ENCODE peak calls at places on chromosomes 16 and 17, in eight cellular contexts. S, Y, O, D, Q, I, M and L are unnamed samples.

GRCh38 chr17:61299517-61300513 is 99.8 kb upstream of the TBX2 start:
- DNase-seq in S (no peak), Y (no peak), O (peak; percentile 55), D (no peak), Q (no peak), I (no peak), M (no peak), L (no peak)

GRCh38 chr16:68229431-68230175 is 6.3 kb downstream of the ESRP2 start:
- DNase-seq in S (no peak), Y (no peak), O (peak; percentile 69), D (peak; percentile 77), Q (peak; percentile 65), I (peak; percentile 63), M (peak; percentile 64), L (peak; percentile 58)

GRCh38 chr17:59762022-59762825 is 54.8 kb downstream of the VMP1 start:
- DNase-seq in S (peak; percentile 75), Y (no peak), O (no peak), D (no peak), Q (peak; percentile 89), I (no peak), M (no peak), L (no peak)

GRCh38 chr17:19538095-19539039 is 4.7 kb downstream of the SLC47A1 start:
- DNase-seq in S (no peak), Y (no peak), O (no peak), D (no peak), Q (no peak), I (no peak), M (peak; percentile 93), L (no peak)

GRCh38 chr17:78252111-78252634 is 20.7 kb downstream of the TMEM235 start:
- DNase-seq in S (no peak), Y (no peak), O (no peak), D (no peak), Q (no peak), I (no peak), M (no peak), L (no peak)

GRCh38 chr17:76540381-76541300 is 797 bp downstream of the PRCD start:
- DNase-seq in S (peak; percentile 93), Y (no peak), O (peak; percentile 93), D (peak; percentile 88), Q (peak; percentile 94), I (peak; percentile 98), M (peak; percentile 73), L (peak; percentile 94)

GRCh38 chr17:20157078-20157360 is 147.9 kb downstream of the SPECC1 start:
- DNase-seq in S (no peak), Y (no peak), O (no peak), D (no peak), Q (no peak), I (no peak), M (no peak), L (no peak)

GRCh38 chr17:17506893-17507464 is 10.8 kb upstream of the RASD1 start:
- DNase-seq in S (no peak), Y (no peak), O (peak; percentile 48), D (no peak), Q (no peak), I (no peak), M (no peak), L (no peak)

GRCh38 chr17:7798839-7799238 is 35.2 kb upstream of the KDM6B start:
- DNase-seq in S (no peak), Y (no peak), O (no peak), D (no peak), Q (no peak), I (no peak), M (no peak), L (no peak)

GRCh38 chr16:85441890-85442670 is 171.0 kb upstream of the GSE1 start:
- DNase-seq in S (no peak), Y (no peak), O (no peak), D (no peak), Q (no peak), I (no peak), M (no peak), L (no peak)

GRCh38 chr17:60506312-60506711 is 19.7 kb downstream of the APPBP2 start:
- DNase-seq in S (no peak), Y (no peak), O (no peak), D (no peak), Q (peak; percentile 95), I (peak; percentile 29), M (peak; percentile 9), L (no peak)

GRCh38 chr17:32881054-32881453 is 4.1 kb upstream of the MYO1D start:
- DNase-seq in S (no peak), Y (no peak), O (no peak), D (no peak), Q (no peak), I (no peak), M (no peak), L (no peak)

GRCh38 chr17:29732613-29733012 is 109.9 kb upstream of the CORO6 start:
- DNase-seq in S (peak; percentile 47), Y (no peak), O (no peak), D (no peak), Q (peak; percentile 9), I (no peak), M (no peak), L (no peak)

GRCh38 chr17:37756060-37756459 is 11.2 kb upstream of the HNF1B start:
- DNase-seq in S (no peak), Y (no peak), O (no peak), D (no peak), Q (no peak), I (no peak), M (no peak), L (no peak)

GRCh38 chr17:47620503-47621245 is 29.0 kb upstream of the KPNB1 start:
- DNase-seq in S (peak; percentile 68), Y (no peak), O (no peak), D (no peak), Q (no peak), I (no peak), M (peak; percentile 52), L (no peak)

GRCh38 chr17:37791434-37791833 is 46.6 kb upstream of the HNF1B start:
- DNase-seq in S (no peak), Y (no peak), O (peak; percentile 19), D (no peak), Q (peak; percentile 51), I (peak; percentile 58), M (peak; percentile 45), L (peak; percentile 35)

GRCh38 chr16:27431773-27432599 is 30.0 kb downstream of the IL21R start:
- DNase-seq in S (no peak), Y (no peak), O (no peak), D (peak; percentile 32), Q (peak; percentile 45), I (no peak), M (no peak), L (no peak)

GRCh38 chr17:59311051-59311468 is 20.4 kb upstream of the YPEL2 start:
- DNase-seq in S (peak; percentile 78), Y (peak; percentile 28), O (peak; percentile 81), D (no peak), Q (peak; percentile 49), I (peak; percentile 66), M (peak; percentile 79), L (peak; percentile 63)

GRCh38 chr16:31094088-31094423 is 541 bp downstream of the VKORC1 start:
- DNase-seq in S (no peak), Y (no peak), O (peak; percentile 65), D (no peak), Q (no peak), I (no peak), M (no peak), L (no peak)

GRCh38 chr16:12094537-12095265 is 118.2 kb downstream of the SNX29 start:
- DNase-seq in S (no peak), Y (no peak), O (no peak), D (no peak), Q (no peak), I (no peak), M (no peak), L (no peak)
- TF ChIP-seq RAD21 in S (no peak), Y (no peak), O (no peak), D (no peak), Q (no peak), I (no peak), M (no peak), L (no peak)

GRCh38 chr17:5584383-5584951 is at the start of gene NLRP1:
- DNase-seq in S (peak; percentile 71), Y (peak; percentile 84), O (peak; percentile 35), D (no peak), Q (peak; percentile 92), I (no peak), M (peak; percentile 20), L (no peak)

GRCh38 chr17:5585814-5586558 is 1.7 kb upstream of the NLRP1 start:
- DNase-seq in S (no peak), Y (peak; percentile 51), O (no peak), D (no peak), Q (peak; percentile 31), I (no peak), M (no peak), L (no peak)

GRCh38 chr17:5583426-5584382 is 605 bp downstream of the NLRP1 start:
- DNase-seq in S (no peak), Y (no peak), O (no peak), D (no peak), Q (peak; percentile 15), I (no peak), M (no peak), L (no peak)

GRCh38 chr17:5587431-5588032 is 3.2 kb upstream of the NLRP1 start:
- DNase-seq in S (peak; percentile 68), Y (no peak), O (peak; percentile 68), D (no peak), Q (peak; percentile 76), I (peak; percentile 53), M (peak; percentile 81), L (peak; percentile 79)

GRCh38 chr17:5584971-5585794 is 874 bp upstream of the NLRP1 start:
- DNase-seq in S (no peak), Y (no peak), O (no peak), D (no peak), Q (peak; percentile 89), I (no peak), M (no peak), L (no peak)
- H3K4me3 ChIP-seq in S (peak overlapping the region; percentile 2), Y (peak overlapping the region; percentile 92), O (no peak overlapping the region), D (no peak overlapping the region), Q (no peak overlapping the region), I (no peak overlapping the region), M (no peak overlapping the region), L (no peak overlapping the region)

GRCh38 chr16:87534751-87535150 is 41.9 kb upstream of the ZCCHC14 start:
- DNase-seq in S (no peak), Y (no peak), O (no peak), D (no peak), Q (no peak), I (no peak), M (no peak), L (no peak)
- TF ChIP-seq RAD21 in S (no peak), Y (no peak), O (no peak), D (no peak), Q (no peak), I (no peak), M (no peak), L (no peak)

GRCh38 chr16:2968368-2968737 is 795 bp upstream of the PAQR4 start:
- DNase-seq in S (peak; percentile 63), Y (no peak), O (no peak), D (no peak), Q (no peak), I (peak; percentile 54), M (no peak), L (no peak)

GRCh38 chr16:2967721-2968161 is 1.4 kb upstream of the PAQR4 start:
- DNase-seq in S (no peak), Y (no peak), O (no peak), D (peak; percentile 47), Q (no peak), I (no peak), M (no peak), L (no peak)

GRCh38 chr16:2967211-2967631 is 1.9 kb upstream of the PAQR4 start:
- DNase-seq in S (no peak), Y (no peak), O (no peak), D (peak; percentile 47), Q (no peak), I (no peak), M (no peak), L (no peak)

GRCh38 chr16:2966043-2966802 is 2.1 kb downstream of the KREMEN2 start:
- DNase-seq in S (no peak), Y (no peak), O (no peak), D (no peak), Q (no peak), I (no peak), M (no peak), L (no peak)

GRCh38 chr16:2966803-2967184 is 2.4 kb upstream of the PAQR4 start:
- DNase-seq in S (no peak), Y (no peak), O (no peak), D (peak; percentile 56), Q (no peak), I (no peak), M (no peak), L (no peak)
- H3K4me3 ChIP-seq in S (no peak overlapping the region), Y (no peak overlapping the region), O (no peak overlapping the region), D (peak overlapping the region; percentile 23), Q (no peak overlapping the region), I (no peak overlapping the region), M (no peak overlapping the region), L (no peak overlapping the region)